ENCODE peak calls at places on chromosomes 12 and 14, in ten cellular contexts. Z, M, E, U, F, O, J, G, B and P are unnamed samples. For H3K9me2, the result is how much of the 10 kb centered on the place peaks cover.

GRCh38 chr12:124646385-124647230 is 79.2 kb upstream of the NCOR2 start:
- DNase-seq in Z (no peak), M (no peak), E (peak), U (no peak), F (no peak), O (no peak), J (peak), G (no peak), B (no peak), P (peak)

GRCh38 chr12:94714378-94714777 is 64.0 kb upstream of the TMCC3 start:
- DNase-seq in Z (no peak), M (no peak), E (peak), U (peak), F (no peak), O (no peak), J (no peak), G (no peak), B (peak), P (no peak)

GRCh38 chr14:61147898-61148549 is 133.1 kb downstream of the TMEM30B start:
- DNase-seq in Z (no peak), M (no peak), E (no peak), U (no peak), F (no peak), O (no peak), J (no peak), G (peak), B (peak), P (peak)

GRCh38 chr14:53900499-53900898 is 56.1 kb downstream of the BMP4 start:
- DNase-seq in Z (no peak), M (no peak), E (peak), U (no peak), F (no peak), O (no peak), J (no peak), G (no peak), B (no peak), P (no peak)

GRCh38 chr12:60393093-60393492 is 797.3 kb downstream of the SLC16A7 start:
- DNase-seq in Z (no peak), M (no peak), E (no peak), U (no peak), F (no peak), O (no peak), J (no peak), G (no peak), B (no peak), P (no peak)

GRCh38 chr14:30550335-30550734 is 8.6 kb upstream of the G2E3 start:
- DNase-seq in Z (peak), M (no peak), E (peak), U (no peak), F (no peak), O (no peak), J (no peak), G (no peak), B (peak), P (no peak)

GRCh38 chr12:64680235-64680634 is 69.9 kb downstream of the RASSF3 start:
- DNase-seq in Z (peak), M (no peak), E (no peak), U (no peak), F (no peak), O (no peak), J (peak), G (no peak), B (peak), P (no peak)

GRCh38 chr12:27081668-27082091 is 698 bp downstream of the C12orf71 start:
- DNase-seq in Z (no peak), M (no peak), E (peak), U (no peak), F (no peak), O (no peak), J (no peak), G (no peak), B (peak), P (peak)

GRCh38 chr14:74655597-74656389 is 43.8 kb upstream of the LTBP2 start:
- DNase-seq in Z (peak), M (no peak), E (peak), U (no peak), F (no peak), O (no peak), J (no peak), G (no peak), B (peak), P (no peak)

GRCh38 chr14:93693914-93694313 is 94.4 kb downstream of the PRIMA1 start:
- DNase-seq in Z (no peak), M (no peak), E (no peak), U (no peak), F (no peak), O (no peak), J (no peak), G (no peak), B (no peak), P (peak)

GRCh38 chr12:14845350-14845750 is 2.0 kb upstream of the ART4 start:
- DNase-seq in Z (peak), M (peak), E (peak), U (peak), F (peak), O (peak), J (peak), G (peak), B (peak), P (peak)

GRCh38 chr12:98870521-98870920 is 225.4 kb downstream of the APAF1 start:
- DNase-seq in Z (no peak), M (no peak), E (no peak), U (no peak), F (no peak), O (no peak), J (peak), G (no peak), B (no peak), P (no peak)

GRCh38 chr12:21527451-21528180 is 1.5 kb downstream of the SPX start:
- DNase-seq in Z (no peak), M (peak), E (peak), U (peak), F (peak), O (peak), J (peak), G (no peak), B (peak), P (peak)

GRCh38 chr14:68607081-68607851 is 185.6 kb downstream of the ZFP36L1 start:
- DNase-seq in Z (no peak), M (peak), E (peak), U (no peak), F (no peak), O (no peak), J (no peak), G (no peak), B (peak), P (peak)

GRCh38 chr12:116529686-116530085 is 29.5 kb upstream of the MAP1LC3B2 start:
- DNase-seq in Z (no peak), M (no peak), E (no peak), U (no peak), F (no peak), O (no peak), J (no peak), G (no peak), B (no peak), P (no peak)

GRCh38 chr14:55077155-55077554 is 25.7 kb downstream of the MAPK1IP1L start:
- DNase-seq in Z (peak), M (peak), E (peak), U (no peak), F (no peak), O (no peak), J (no peak), G (peak), B (peak), P (peak)

GRCh38 chr12:62625238-62625637 is 158.6 kb downstream of the MON2 start:
- DNase-seq in Z (no peak), M (peak), E (peak), U (no peak), F (no peak), O (no peak), J (no peak), G (no peak), B (no peak), P (no peak)

GRCh38 chr12:62530596-62530995 is 64.0 kb downstream of the MON2 start:
- DNase-seq in Z (no peak), M (no peak), E (peak), U (no peak), F (no peak), O (no peak), J (no peak), G (no peak), B (peak), P (no peak)

GRCh38 chr12:12467701-12468218 is 94.9 kb downstream of the DUSP16 start:
- DNase-seq in Z (no peak), M (no peak), E (no peak), U (no peak), F (no peak), O (no peak), J (no peak), G (no peak), B (no peak), P (no peak)

GRCh38 chr12:28331130-28331529 is 140.9 kb downstream of the CCDC91 start:
- DNase-seq in Z (no peak), M (no peak), E (no peak), U (no peak), F (no peak), O (no peak), J (no peak), G (no peak), B (no peak), P (no peak)

GRCh38 chr14:24271134-24271833 is at the start of gene RABGGTA:
- DNase-seq in Z (peak), M (peak), E (peak), U (peak), F (peak), O (peak), J (peak), G (peak), B (peak), P (peak)

GRCh38 chr12:89470741-89471504 is 53.7 kb downstream of the GALNT4 start:
- DNase-seq in Z (no peak), M (peak), E (peak), U (peak), F (peak), O (peak), J (peak), G (peak), B (peak), P (peak)

GRCh38 chr12:8564656-8565055 is 24.0 kb upstream of the CLEC4E start:
- DNase-seq in Z (no peak), M (no peak), E (no peak), U (no peak), F (no peak), O (no peak), J (no peak), G (no peak), B (no peak), P (peak)

DNA sequence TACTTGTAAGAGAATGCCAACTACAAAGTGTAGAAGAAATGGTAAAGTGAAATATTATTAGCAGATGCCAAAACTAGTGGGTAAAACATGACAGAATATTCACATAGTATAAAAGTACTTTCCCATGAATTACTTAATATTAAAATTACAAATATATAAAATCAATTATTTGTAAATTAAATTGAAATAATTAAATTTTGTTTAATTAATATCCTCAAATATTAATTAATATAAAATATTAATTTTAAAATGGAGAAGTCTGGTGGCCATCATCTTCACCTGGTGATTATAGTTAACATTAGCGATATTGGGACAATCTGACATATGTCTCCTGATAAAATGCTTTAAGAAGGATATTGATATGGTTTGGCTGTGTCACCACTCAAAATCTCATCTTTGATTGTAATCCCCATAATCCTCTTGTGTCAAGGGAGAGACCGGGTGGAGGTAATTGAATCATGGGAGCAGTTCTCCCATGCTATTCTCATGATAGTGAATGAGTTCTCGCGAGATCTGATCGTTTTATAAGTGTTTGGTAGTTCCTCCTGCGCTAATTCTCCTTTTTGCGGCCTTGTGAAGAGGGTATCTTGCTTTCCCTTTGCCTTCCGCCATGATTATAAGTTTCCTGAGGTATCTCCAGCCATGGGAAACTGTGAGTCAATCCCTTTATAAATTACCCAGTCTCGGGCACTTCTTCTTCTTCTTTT is 55.0 kb upstream of the SGPP1 start:
- DNase-seq in Z (no peak), M (no peak), E (no peak), U (no peak), F (no peak), O (no peak), J (no peak), G (no peak), B (no peak), P (no peak)
- H3K9me2 ChIP-seq in Z (under half), M (under half), E (under half), U (under half), F (under half), O (under half), J (under half), G (under half), B (under half), P (under half)

GRCh38 chr12:53667080-53667479 is 8.8 kb downstream of the ATP5MC2 start:
- DNase-seq in Z (no peak), M (no peak), E (no peak), U (no peak), F (no peak), O (no peak), J (no peak), G (no peak), B (no peak), P (no peak)

GRCh38 chr12:53660064-53660463 is 15.8 kb downstream of the ATP5MC2 start:
- DNase-seq in Z (no peak), M (no peak), E (peak), U (no peak), F (no peak), O (no peak), J (no peak), G (no peak), B (no peak), P (no peak)

GRCh38 chr12:53659011-53659551 is 16.8 kb downstream of the ATP5MC2 start:
- DNase-seq in Z (peak), M (peak), E (peak), U (no peak), F (no peak), O (no peak), J (no peak), G (peak), B (peak), P (peak)

GRCh38 chr12:53659609-53660008 is 16.3 kb downstream of the ATP5MC2 start:
- DNase-seq in Z (no peak), M (no peak), E (no peak), U (no peak), F (no peak), O (no peak), J (no peak), G (no peak), B (no peak), P (no peak)

GRCh38 chr12:53664191-53664590 is 11.7 kb downstream of the ATP5MC2 start:
- DNase-seq in Z (no peak), M (no peak), E (no peak), U (no peak), F (no peak), O (no peak), J (no peak), G (no peak), B (no peak), P (no peak)
- H3K9me2 ChIP-seq in Z (under half), M (under half), E (under half), U (under half), F (under half), O (under half), J (under half), G (under half), B (under half), P (under half)

DNA sequence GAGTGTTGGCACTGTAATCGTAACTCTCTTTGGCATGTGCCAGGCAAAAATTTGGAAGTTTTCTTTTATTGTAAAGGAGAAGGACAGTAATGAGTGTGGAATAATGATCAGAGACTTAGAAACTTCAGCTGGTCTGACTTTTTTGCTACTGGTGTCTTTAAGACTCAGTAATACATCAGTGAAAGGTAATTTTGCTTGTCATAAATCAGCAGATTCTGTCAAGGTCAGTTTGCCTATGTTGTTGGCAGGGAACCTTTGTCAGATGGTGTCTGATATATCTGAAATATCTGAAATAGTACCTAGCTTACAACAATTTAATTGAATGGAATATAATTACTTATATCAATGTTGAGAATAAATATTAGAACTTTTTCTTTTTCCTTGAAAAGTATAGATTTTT is 516.9 kb downstream of the LRFN5 start:
- DNase-seq in Z (no peak), M (no peak), E (no peak), U (no peak), F (no peak), O (no peak), J (no peak), G (no peak), B (no peak), P (no peak)
- H3K9me2 ChIP-seq in Z (under half), M (under half), E (under half), U (under half), F (under half), O (under half), J (under half), G (under half), B (under half), P (under half)

GRCh38 chr12:91741932-91742331 is 403.7 kb downstream of the BTG1 start:
- DNase-seq in Z (no peak), M (no peak), E (no peak), U (no peak), F (no peak), O (no peak), J (no peak), G (no peak), B (no peak), P (no peak)
- H3K9me2 ChIP-seq in Z (under half), M (under half), E (under half), U (under half), F (under half), O (under half), J (under half), G (under half), B (under half), P (under half)

DNA sequence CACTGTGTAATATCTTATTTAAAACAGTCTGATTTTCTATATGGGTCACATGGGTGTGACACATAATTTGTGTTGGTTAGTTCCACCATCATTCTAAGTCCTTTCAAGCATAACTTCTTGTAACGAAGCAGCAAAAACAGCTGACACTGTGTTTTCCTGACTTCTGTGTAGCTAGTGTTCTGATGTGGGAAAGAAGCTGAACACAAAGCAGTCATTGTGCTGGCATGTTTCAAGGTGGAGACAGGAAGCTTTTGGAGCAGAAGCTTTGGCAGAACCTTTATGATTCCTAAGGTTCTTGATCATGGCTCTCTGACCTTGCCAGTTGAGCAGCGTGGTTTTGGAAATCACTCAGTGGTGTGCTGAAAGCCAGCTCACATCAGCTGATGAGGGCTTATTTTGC is 351.7 kb upstream of the MDGA2 start:
- DNase-seq in Z (no peak), M (no peak), E (no peak), U (no peak), F (no peak), O (no peak), J (no peak), G (no peak), B (no peak), P (no peak)
- H3K9me2 ChIP-seq in Z (under half), M (under half), E (under half), U (under half), F (under half), O (under half), J (under half), G (under half), B (under half), P (under half)

GRCh38 chr12:3543826-3544225 is 52.8 kb downstream of the PRMT8 start:
- DNase-seq in Z (no peak), M (no peak), E (no peak), U (no peak), F (no peak), O (no peak), J (no peak), G (no peak), B (no peak), P (no peak)
- H3K9me2 ChIP-seq in Z (under half), M (under half), E (under half), U (under half), F (under half), O (under half), J (under half), G (under half), B (under half), P (under half)